ENCODE peak calls at places on chromosome 3, in five cellular contexts. Y, J, Z, N and H are unnamed samples.

GRCh38 chr3:108673988-108674661 is 83.1 kb downstream of the RETNLB start:
- DNase-seq in Y (no peak), J (no peak), Z (no peak), N (no peak), H (no peak)

GRCh38 chr3:128011140-128011539 is 41.1 kb upstream of the SEC61A1 start:
- DNase-seq in Y (peak; percentile 58), J (no peak), Z (peak; percentile 67), N (peak; percentile 18), H (no peak)

GRCh38 chr3:135215516-135215915 is 420.5 kb downstream of the EPHB1 start:
- DNase-seq in Y (no peak), J (no peak), Z (no peak), N (no peak), H (no peak)

GRCh38 chr3:46960081-46960701 is 16.4 kb downstream of the CCDC12 start:
- DNase-seq in Y (no peak), J (no peak), Z (peak; percentile 56), N (no peak), H (no peak)

GRCh38 chr3:196756738-196757137 is 17.1 kb downstream of the PAK2 start:
- DNase-seq in Y (no peak), J (no peak), Z (no peak), N (no peak), H (no peak)

GRCh38 chr3:154427685-154428291 is 2.2 kb downstream of the GPR149 start:
- DNase-seq in Y (no peak), J (no peak), Z (no peak), N (no peak), H (no peak)

GRCh38 chr3:140695361-140696061 is 17.6 kb downstream of the TRIM42 start:
- DNase-seq in Y (no peak), J (no peak), Z (no peak), N (no peak), H (no peak)

GRCh38 chr3:53235545-53235944 is 20.3 kb downstream of the TKT start:
- DNase-seq in Y (no peak), J (no peak), Z (peak; percentile 14), N (no peak), H (no peak)

GRCh38 chr3:105085506-105085905 is 281.2 kb upstream of the ALCAM start:
- DNase-seq in Y (no peak), J (no peak), Z (no peak), N (no peak), H (no peak)

GRCh38 chr3:66656608-66657007 is 155.8 kb upstream of the LRIG1 start:
- DNase-seq in Y (no peak), J (no peak), Z (no peak), N (no peak), H (no peak)

DNA sequence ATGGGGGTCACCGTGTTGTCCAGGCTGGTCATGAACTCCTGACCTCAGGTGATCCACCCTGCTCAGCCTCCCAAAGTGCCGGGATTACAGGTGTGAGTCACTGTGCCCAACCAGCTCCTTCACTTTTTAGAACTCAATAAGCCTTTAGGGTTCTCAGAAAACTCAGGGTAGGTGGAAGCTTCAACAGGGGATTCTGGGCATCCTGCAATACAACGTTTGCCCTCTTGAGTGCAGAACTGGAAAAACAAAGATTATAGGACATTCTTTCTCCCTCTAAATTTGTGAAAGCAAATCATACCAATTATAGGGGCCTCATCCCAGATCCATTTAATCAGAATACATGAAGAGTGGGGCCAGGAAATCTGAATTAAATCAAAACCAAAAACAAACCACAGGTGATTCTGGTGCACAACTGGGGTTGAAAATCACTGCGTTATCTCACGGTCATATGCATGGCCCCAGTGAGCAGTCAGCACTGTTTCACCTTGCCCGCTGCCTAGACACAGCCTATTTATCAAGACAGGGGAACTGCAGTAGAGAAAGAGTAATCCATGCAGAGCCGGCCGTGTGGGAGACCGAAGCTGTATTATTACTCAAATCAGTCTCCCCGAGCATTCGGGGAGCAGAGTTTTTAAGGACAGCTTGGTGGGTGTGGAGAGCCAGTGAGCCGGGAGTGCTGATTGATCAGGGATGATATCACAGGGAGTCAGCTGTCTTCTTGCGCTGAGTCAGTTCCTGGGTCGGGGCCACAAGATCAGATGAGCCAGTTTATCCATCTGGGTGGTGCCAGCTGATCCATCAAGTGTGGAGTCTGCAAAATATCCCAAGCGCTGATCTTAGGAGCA is 58.4 kb downstream of the TMEM44 start:
- DNase-seq in Y (no peak), J (no peak), Z (no peak), N (no peak), H (no peak)
- TF ChIP-seq CTCF in Y (no peak), J (no peak), Z (no peak), N (peak; percentile 9), H (no peak)

GRCh38 chr3:62373714-62374333 is 474 bp upstream of the FEZF2 start:
- DNase-seq in Y (no peak), J (no peak), Z (no peak), N (no peak), H (no peak)

GRCh38 chr3:62376906-62377865 is 3.8 kb upstream of the FEZF2 start:
- DNase-seq in Y (no peak), J (no peak), Z (no peak), N (no peak), H (no peak)

GRCh38 chr3:62374375-62374876 is 1.1 kb upstream of the FEZF2 start:
- DNase-seq in Y (no peak), J (no peak), Z (no peak), N (no peak), H (no peak)

GRCh38 chr3:62376187-62376720 is 2.9 kb upstream of the FEZF2 start:
- DNase-seq in Y (no peak), J (no peak), Z (no peak), N (no peak), H (no peak)

GRCh38 chr3:62375655-62376054 is 2.3 kb upstream of the FEZF2 start:
- DNase-seq in Y (no peak), J (no peak), Z (no peak), N (no peak), H (no peak)
- H3K27me3 ChIP-seq in Y (peaks cover 100% of the 10 kb centered on the region), J (peaks cover 64% of the 10 kb centered on the region), Z (peaks cover 65% of the 10 kb centered on the region), N (no peaks in the 10 kb centered on the region), H (no peaks in the 10 kb centered on the region)

GRCh38 chr3:146468234-146468931 is 978 bp downstream of the PLSCR2 start:
- DNase-seq in Y (no peak), J (no peak), Z (no peak), N (no peak), H (no peak)
- H3K4me3 ChIP-seq in Y (no peak overlapping the region), J (no peak overlapping the region), Z (peak overlapping the region; percentile 65), N (no peak overlapping the region), H (no peak overlapping the region)

GRCh38 chr3:149538371-149538770 is 63.9 kb downstream of the TM4SF4 start:
- DNase-seq in Y (no peak), J (no peak), Z (no peak), N (no peak), H (no peak)

GRCh38 chr3:149539491-149539890 is 65.0 kb downstream of the TM4SF4 start:
- DNase-seq in Y (no peak), J (no peak), Z (no peak), N (no peak), H (no peak)

GRCh38 chr3:149542375-149543312 is 68.1 kb downstream of the TM4SF4 start:
- DNase-seq in Y (no peak), J (no peak), Z (no peak), N (no peak), H (no peak)

GRCh38 chr3:149536429-149536828 is 61.9 kb downstream of the TM4SF4 start:
- DNase-seq in Y (peak; percentile 26), J (peak; percentile 50), Z (peak; percentile 78), N (no peak), H (no peak)

GRCh38 chr3:149541091-149541491 is 66.6 kb downstream of the TM4SF4 start:
- DNase-seq in Y (no peak), J (no peak), Z (no peak), N (no peak), H (no peak)
- TF ChIP-seq CTCF in Y (no peak), J (no peak), Z (no peak), N (no peak), H (no peak)